ENCODE peak calls at places on chromosomes 13 and 19, in five cellular contexts. A is CD8-positive, alpha-beta memory T cell; X is tibial artery; W is suprapubic skin; F is sigmoid colon. I is an unnamed sample.

GRCh38 chr13:43285891-43286602 is 262.7 kb downstream of the DNAJC15 start:
- DNase-seq in W (no peak), X (peak; percentile 26), F (no peak), A (no peak), I (no peak)

GRCh38 chr13:94542917-94543316 is 53.0 kb downstream of the TGDS start:
- DNase-seq in A (no peak), W (no peak), X (no peak), F (no peak), I (no peak)

GRCh38 chr19:16084067-16084685 is 7.9 kb downstream of the TPM4 start:
- DNase-seq in F (no peak), W (no peak), A (no peak), X (no peak), I (no peak)

GRCh38 chr13:111359237-111359915 is 38.9 kb downstream of the TEX29 start:
- DNase-seq in X (no peak), A (no peak), W (no peak), F (no peak), I (no peak)

GRCh38 chr13:21297452-21297851 is 121.0 kb downstream of the MRPL57 start:
- DNase-seq in X (no peak), W (no peak), F (no peak), A (no peak), I (no peak)

GRCh38 chr19:27794444-27795042 is 1418.4 kb downstream of the UQCRFS1 start:
- DNase-seq in A (no peak), W (no peak), F (no peak), X (no peak), I (no peak)

GRCh38 chr13:113083402-113084061 is 22.1 kb upstream of the F7 start:
- DNase-seq in X (no peak), W (peak; percentile 79), A (no peak), F (no peak), I (no peak)

GRCh38 chr19:34888091-34888490 is 38.6 kb upstream of the ZNF30 start:
- DNase-seq in X (no peak), F (no peak), A (no peak), W (no peak), I (no peak)

GRCh38 chr19:28497887-28498286 is 715.1 kb downstream of the UQCRFS1 start:
- DNase-seq in X (no peak), W (no peak), A (no peak), F (no peak), I (no peak)

DNA sequence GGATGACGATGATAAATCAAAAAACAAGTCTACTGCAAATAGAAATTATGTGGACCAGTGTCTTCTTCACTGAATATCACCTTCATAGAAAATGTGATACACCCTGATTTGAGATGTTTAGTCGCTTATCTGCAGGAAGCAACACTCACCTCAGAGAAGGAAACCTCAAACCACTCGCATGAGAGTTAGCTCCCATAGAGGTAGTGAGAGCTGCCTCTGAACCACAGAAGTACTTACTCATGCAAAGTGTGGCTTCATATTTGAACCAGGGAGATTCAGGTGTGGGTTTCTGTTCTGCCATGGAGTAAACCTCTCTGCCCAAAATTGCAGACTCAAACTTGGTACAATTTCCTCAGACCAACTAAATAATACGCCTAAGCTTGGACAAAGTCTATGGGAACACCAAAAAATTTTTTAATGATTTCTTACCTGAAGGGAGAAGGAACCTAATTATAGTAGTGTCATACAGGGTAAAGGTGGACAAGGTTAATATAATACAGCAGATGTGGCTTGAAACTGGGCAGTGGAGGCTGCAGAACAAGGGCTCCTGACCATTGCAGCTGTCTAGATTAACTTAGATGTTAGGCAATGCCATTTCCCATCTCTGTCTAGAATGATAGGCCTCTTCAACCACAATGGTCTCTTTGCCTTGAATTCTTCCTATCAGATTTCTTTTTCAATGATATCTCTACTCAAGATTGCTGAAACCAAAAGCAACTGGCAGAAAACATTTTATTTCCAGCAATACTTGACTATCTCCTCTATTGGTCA is 29.6 kb upstream of the RCBTB2 start:
- DNase-seq in W (no peak), X (no peak), F (no peak), A (peak; percentile 85), I (no peak)
- H3K27ac ChIP-seq in W (no peak overlapping the region), X (no peak overlapping the region), F (no peak overlapping the region), A (no peak overlapping the region), I (no peak overlapping the region)

DNA sequence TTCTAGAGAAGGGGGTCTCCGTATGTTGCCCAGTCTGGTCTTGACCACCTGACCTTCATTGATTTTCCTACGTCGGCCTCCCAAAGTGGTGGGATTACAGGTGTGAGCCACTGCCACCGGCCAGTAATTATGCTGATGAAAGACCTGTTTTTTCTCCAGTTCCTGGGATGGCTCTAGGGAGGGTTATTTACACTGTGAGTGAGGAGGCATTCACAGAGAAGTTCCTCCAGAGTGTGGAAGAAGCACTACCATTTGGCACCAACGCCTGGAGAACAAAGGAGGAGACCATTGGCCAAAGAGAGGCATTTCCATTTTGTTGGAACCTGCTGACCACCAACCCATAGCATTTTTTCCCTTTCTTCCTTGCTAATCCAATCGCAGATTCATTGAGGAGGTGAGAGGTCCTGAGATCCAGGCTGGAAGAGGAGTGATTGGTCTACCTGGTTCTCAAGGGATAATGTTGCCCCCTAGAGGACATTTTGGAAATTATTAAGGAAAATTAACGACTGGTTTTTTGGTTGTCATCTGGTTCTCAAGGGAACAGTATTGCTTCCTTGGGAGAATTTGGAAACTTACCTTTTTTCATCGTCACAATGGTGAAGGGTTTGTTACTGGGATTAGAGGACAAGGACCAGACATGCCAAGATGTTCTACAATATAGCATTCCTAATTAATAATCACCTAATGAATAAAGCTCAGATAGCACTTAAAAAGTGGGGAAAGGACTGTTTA is 5.5 kb upstream of the SAE1 start:
- DNase-seq in F (no peak), A (peak; percentile 39), X (no peak), W (no peak), I (peak; percentile 6)
- H3K27ac ChIP-seq in F (peak overlapping the region; percentile 41), A (no peak overlapping the region), X (no peak overlapping the region), W (no peak overlapping the region), I (no peak overlapping the region)

GRCh38 chr19:1183543-1184172 is 9.6 kb upstream of the SBNO2 start:
- DNase-seq in A (no peak), W (no peak), X (no peak), F (no peak), I (no peak)
- H3K27ac ChIP-seq in A (no peak overlapping the region), W (no peak overlapping the region), X (no peak overlapping the region), F (no peak overlapping the region), I (no peak overlapping the region)

DNA sequence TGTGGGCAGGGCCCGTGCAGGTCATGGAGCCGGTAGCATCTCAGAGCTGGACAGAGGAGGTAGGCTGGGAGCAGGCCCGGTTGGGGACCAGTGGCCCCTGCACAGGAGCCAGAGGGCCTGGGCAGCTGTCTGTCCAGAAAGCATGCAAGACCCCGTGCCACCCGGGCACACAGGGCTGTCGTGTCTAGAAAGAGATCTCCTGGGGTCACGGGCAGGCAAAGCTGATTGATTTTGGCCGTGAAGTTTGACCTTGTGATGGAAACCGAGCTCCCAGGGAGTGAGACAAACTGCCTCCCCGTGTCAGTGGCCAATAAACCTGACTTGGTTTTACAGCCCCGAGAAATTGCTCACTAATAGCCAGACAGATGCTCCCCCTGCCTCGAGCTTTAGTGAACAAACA is 98.8 kb downstream of the KDM4B start:
- DNase-seq in A (no peak), X (no peak), W (no peak), F (no peak), I (no peak)
- H3K27ac ChIP-seq in A (no peak overlapping the region), X (no peak overlapping the region), W (no peak overlapping the region), F (no peak overlapping the region), I (no peak overlapping the region)

GRCh38 chr19:13838071-13838942 is 38.6 kb upstream of the NANOS3 start:
- DNase-seq in X (no peak), A (no peak), F (no peak), W (no peak), I (no peak)
- H3K27ac ChIP-seq in X (peak overlapping the region; percentile 99), A (peak overlapping the region; percentile 99), F (peak overlapping the region; percentile 98), W (peak overlapping the region; percentile 100), I (peak overlapping the region; percentile 94)

GRCh38 chr19:3243851-3244700 is 19.6 kb downstream of the CELF5 start:
- DNase-seq in W (no peak), F (no peak), A (no peak), X (no peak), I (no peak)
- H3K27ac ChIP-seq in W (no peak overlapping the region), F (no peak overlapping the region), A (no peak overlapping the region), X (no peak overlapping the region), I (no peak overlapping the region)

DNA sequence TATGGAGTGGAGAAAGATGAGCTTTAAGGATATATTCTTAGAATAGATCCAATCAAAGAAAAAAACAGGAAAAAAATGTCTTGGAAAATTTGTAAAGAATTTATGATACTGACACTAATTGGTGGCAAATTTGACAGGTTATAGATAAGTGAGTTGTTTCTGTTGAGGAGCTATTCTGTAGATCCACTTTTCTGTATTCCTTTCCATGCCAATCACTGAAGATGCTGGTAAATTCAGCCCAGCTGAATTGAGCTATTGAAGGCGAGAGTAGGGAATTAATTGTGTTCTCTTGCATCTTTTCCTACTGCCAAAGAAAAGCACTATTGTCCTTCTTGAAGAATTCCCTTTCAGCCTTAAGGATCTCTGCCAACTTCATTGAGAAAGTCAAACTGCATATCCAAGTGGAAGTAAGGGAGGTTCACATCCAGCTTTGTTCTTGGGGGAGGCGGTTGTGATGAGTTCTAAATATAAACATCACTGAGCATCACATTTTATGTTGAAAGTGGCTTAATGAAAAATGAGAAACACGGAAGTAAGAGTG is 113.1 kb downstream of the PCDH9 start:
- DNase-seq in W (no peak), A (no peak), X (no peak), F (no peak), I (no peak)
- H3K27ac ChIP-seq in W (no peak overlapping the region), A (no peak overlapping the region), X (no peak overlapping the region), F (no peak overlapping the region), I (peak overlapping the region; percentile 37)

DNA sequence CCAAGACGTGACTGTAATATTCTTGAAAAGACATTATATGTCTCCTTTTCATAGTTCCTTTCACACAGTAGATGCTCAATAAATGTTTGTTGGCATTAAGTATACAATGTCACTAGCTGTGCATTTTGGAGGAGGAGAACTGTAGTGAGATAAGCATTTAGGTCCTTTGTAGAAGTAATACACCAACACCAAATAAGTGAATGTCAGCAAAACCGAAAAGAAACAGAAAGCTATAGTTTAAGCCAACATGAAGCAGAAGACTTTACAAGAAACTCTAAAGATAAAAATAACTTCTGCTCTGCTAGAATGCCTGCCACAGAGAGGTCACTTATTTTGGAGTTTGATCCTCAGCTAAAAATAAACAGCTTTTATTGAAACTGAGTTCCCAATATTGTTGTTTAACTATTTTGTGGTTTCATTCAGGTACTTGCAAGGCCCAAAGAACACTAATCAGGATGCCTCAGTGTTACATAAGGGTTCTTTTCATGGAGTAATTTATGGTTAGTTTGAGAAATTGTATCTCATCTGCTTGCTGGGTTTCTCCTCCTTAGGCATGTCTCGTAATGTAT is 86.2 kb downstream of the STARD13 start:
- DNase-seq in A (no peak), F (no peak), X (no peak), W (no peak), I (no peak)
- H3K27ac ChIP-seq in A (no peak overlapping the region), F (peak overlapping the region; percentile 86), X (peak overlapping the region; percentile 72), W (no peak overlapping the region), I (no peak overlapping the region)

GRCh38 chr19:18969953-18970659 is 29.1 kb upstream of the HOMER3 start:
- DNase-seq in A (no peak), W (no peak), X (no peak), F (no peak), I (no peak)
- H3K27ac ChIP-seq in A (no peak overlapping the region), W (peak overlapping the region; percentile 50), X (no peak overlapping the region), F (no peak overlapping the region), I (no peak overlapping the region)